ENCODE peak calls at places on chromosomes 5 and 9, in five cellular contexts. D, I, W, F and B are unnamed samples.

GRCh38 chr5:16735092-16735970 is 118.5 kb upstream of the RETREG1 start:
- DNase-seq in F (no peak), W (no peak), D (no peak), I (no peak), B (no peak)

GRCh38 chr5:79200573-79201183 is 35.3 kb upstream of the JMY start:
- DNase-seq in W (no peak), I (no peak), D (no peak), F (no peak), B (no peak)

GRCh38 chr5:106875591-106876297 is 795.0 kb downstream of the EFNA5 start:
- DNase-seq in F (no peak), I (no peak), W (peak), D (no peak), B (no peak)

GRCh38 chr9:107933042-107933441 is 443.5 kb upstream of the KLF4 start:
- DNase-seq in I (no peak), F (no peak), W (no peak), D (no peak), B (no peak)

GRCh38 chr5:107469485-107469884 is 201.3 kb downstream of the EFNA5 start:
- DNase-seq in I (no peak), F (no peak), D (no peak), W (peak), B (no peak)

GRCh38 chr9:136848393-136849037 is 694 bp upstream of the PHPT1 start:
- DNase-seq in W (no peak), D (peak), F (peak), I (peak), B (no peak)

GRCh38 chr9:93194584-93194983 is 10.6 kb downstream of the WNK2 start:
- DNase-seq in I (no peak), F (no peak), W (no peak), D (no peak), B (no peak)

GRCh38 chr9:123724211-123724831 is 205.6 kb downstream of the DENND1A start:
- DNase-seq in F (no peak), W (no peak), D (no peak), I (peak), B (no peak)

GRCh38 chr5:137743031-137743640 is 7.2 kb upstream of the KLHL3 start:
- DNase-seq in W (peak), D (peak), I (peak), F (no peak), B (no peak)

GRCh38 chr5:75668348-75668895 is 48.8 kb downstream of the POC5 start:
- DNase-seq in I (no peak), D (no peak), W (no peak), F (no peak), B (no peak)

GRCh38 chr9:114107286-114108001 is 8.4 kb upstream of the KIF12 start:
- DNase-seq in I (no peak), D (no peak), F (no peak), W (no peak), B (no peak)

GRCh38 chr5:56919942-56920662 is 10.7 kb downstream of the SETD9 start:
- DNase-seq in D (no peak), I (no peak), F (no peak), W (no peak), B (no peak)

GRCh38 chr5:126449751-126450271 is 26.6 kb downstream of the GRAMD2B start:
- DNase-seq in D (peak), F (no peak), I (peak), W (no peak), B (no peak)

GRCh38 chr5:179914032-179914755 is 6.5 kb upstream of the TBC1D9B start:
- DNase-seq in I (no peak), F (no peak), D (no peak), W (no peak), B (no peak)

GRCh38 chr9:137366891-137367381 is 56.0 kb downstream of the EXD3 start:
- DNase-seq in I (no peak), F (no peak), D (peak), W (no peak), B (no peak)

GRCh38 chr5:59640411-59640810 is 253.1 kb downstream of the PDE4D start:
- DNase-seq in F (no peak), D (peak), I (no peak), W (no peak), B (no peak)

GRCh38 chr5:20286512-20286911 is 298.5 kb upstream of the CDH18 start:
- DNase-seq in F (no peak), D (no peak), W (no peak), I (no peak), B (no peak)

GRCh38 chr5:35884125-35884788 is 27.6 kb downstream of the IL7R start:
- DNase-seq in W (no peak), F (no peak), D (no peak), I (peak), B (no peak)

GRCh38 chr9:87107072-87107471 is 159.8 kb upstream of the GAS1 start:
- DNase-seq in D (no peak), I (no peak), W (no peak), F (no peak), B (no peak)

GRCh38 chr5:149380466-149381121 is 1.5 kb upstream of the IL17B start:
- DNase-seq in W (no peak), D (no peak), I (no peak), F (no peak), B (no peak)

GRCh38 chr5:147225938-147226337 is 8.9 kb upstream of the STK32A start:
- DNase-seq in F (no peak), W (no peak), I (no peak), D (no peak), B (no peak)

GRCh38 chr9:77807295-77807694 is 159.2 kb upstream of the GNA14 start:
- DNase-seq in I (no peak), W (no peak), F (no peak), D (no peak), B (no peak)

GRCh38 chr5:41312066-41312465 is 98.7 kb upstream of the C6 start:
- DNase-seq in F (no peak), I (no peak), W (no peak), D (no peak), B (no peak)

GRCh38 chr9:132597073-132597775 is 14.8 kb downstream of the BARHL1 start:
- DNase-seq in D (no peak), I (peak), F (no peak), W (no peak), B (no peak)

GRCh38 chr5:164054461-164054860 is 549.0 kb downstream of the MAT2B start:
- DNase-seq in I (no peak), W (no peak), F (no peak), D (no peak), B (no peak)

GRCh38 chr5:1386274-1386717 is 41.4 kb upstream of the CLPTM1L start:
- DNase-seq in W (no peak), I (peak), D (peak), F (peak), B (no peak)

GRCh38 chr9:100063185-100063584 is 35.6 kb downstream of the ERP44 start:
- DNase-seq in I (no peak), F (no peak), D (no peak), W (no peak), B (no peak)

GRCh38 chr5:76849767-76850291 is at the start of gene S100Z:
- DNase-seq in F (no peak), D (peak), I (no peak), W (no peak), B (no peak)

GRCh38 chr9:129135476-129135875 is 24.3 kb downstream of the PTPA start:
- DNase-seq in W (no peak), F (no peak), I (no peak), D (no peak), B (no peak)

GRCh38 chr5:181158869-181159268 is 11.5 kb downstream of the OR2V2 start:
- DNase-seq in D (no peak), W (no peak), I (no peak), F (no peak), B (no peak)

GRCh38 chr5:138790684-138791083 is 37.5 kb downstream of the CTNNA1 start:
- DNase-seq in F (no peak), W (no peak), I (no peak), D (no peak), B (no peak)

GRCh38 chr5:848671-849111 is 2.1 kb downstream of the ZDHHC11 start:
- DNase-seq in D (peak), W (no peak), I (no peak), F (no peak), B (no peak)

GRCh38 chr5:1195439-1195838 is 6.0 kb upstream of the SLC6A19 start:
- DNase-seq in F (no peak), I (no peak), W (no peak), D (no peak), B (no peak)

GRCh38 chr5:98341711-98342042 is 431.8 kb upstream of the RGMB start:
- DNase-seq in W (no peak), D (no peak), I (no peak), F (no peak), B (no peak)

GRCh38 chr9:131418143-131419028 is 24.5 kb downstream of the PRRC2B start:
- DNase-seq in F (no peak), D (no peak), W (no peak), I (peak), B (no peak)

GRCh38 chr5:9046756-9047481 is 499.0 kb downstream of the SEMA5A start:
- DNase-seq in W (no peak), I (peak), D (no peak), F (no peak), B (no peak)

GRCh38 chr5:168793844-168794837 is 215.0 kb upstream of the PANK3 start:
- DNase-seq in D (peak), F (no peak), W (no peak), I (peak), B (no peak)

GRCh38 chr5:135487839-135488514 is 35.8 kb upstream of the TIFAB start:
- DNase-seq in F (no peak), W (no peak), D (no peak), I (no peak), B (no peak)

GRCh38 chr5:55873234-55873633 is 22.1 kb downstream of the IL31RA start:
- DNase-seq in W (no peak), I (no peak), F (no peak), D (no peak), B (no peak)

GRCh38 chr9:122091682-122092592 is 1.2 kb downstream of the TTLL11 start:
- DNase-seq in I (no peak), W (no peak), F (no peak), D (no peak), B (no peak)

GRCh38 chr9:122090287-122090883 is 2.7 kb downstream of the TTLL11 start:
- DNase-seq in F (no peak), D (no peak), W (no peak), I (no peak), B (no peak)

GRCh38 chr9:122090981-122091380 is 2.1 kb downstream of the TTLL11 start:
- DNase-seq in I (no peak), W (no peak), D (no peak), F (no peak), B (no peak)

GRCh38 chr9:122095010-122095767 is 2.1 kb upstream of the TTLL11 start:
- DNase-seq in D (peak), I (peak), W (peak), F (no peak), B (no peak)

GRCh38 chr9:122092611-122093506 is at the start of gene TTLL11:
- DNase-seq in D (peak), F (peak), I (peak), W (peak), B (peak)
- TF ChIP-seq POLR2A in D (no peak), F (no peak), I (peak), W (peak), B (peak)

GRCh38 chr5:177356756-177357458 is 817 bp upstream of the RGS14 start:
- DNase-seq in F (no peak), W (no peak), D (no peak), I (no peak), B (no peak)

GRCh38 chr5:177359860-177360259 is 2.1 kb downstream of the RGS14 start:
- DNase-seq in W (no peak), D (no peak), F (no peak), I (no peak), B (no peak)

GRCh38 chr5:177359451-177359851 is 1.7 kb downstream of the RGS14 start:
- DNase-seq in F (no peak), W (no peak), I (no peak), D (no peak), B (no peak)

GRCh38 chr5:177357459-177358332 is at the start of gene RGS14:
- DNase-seq in I (no peak), D (peak), W (no peak), F (peak), B (no peak)

DNA sequence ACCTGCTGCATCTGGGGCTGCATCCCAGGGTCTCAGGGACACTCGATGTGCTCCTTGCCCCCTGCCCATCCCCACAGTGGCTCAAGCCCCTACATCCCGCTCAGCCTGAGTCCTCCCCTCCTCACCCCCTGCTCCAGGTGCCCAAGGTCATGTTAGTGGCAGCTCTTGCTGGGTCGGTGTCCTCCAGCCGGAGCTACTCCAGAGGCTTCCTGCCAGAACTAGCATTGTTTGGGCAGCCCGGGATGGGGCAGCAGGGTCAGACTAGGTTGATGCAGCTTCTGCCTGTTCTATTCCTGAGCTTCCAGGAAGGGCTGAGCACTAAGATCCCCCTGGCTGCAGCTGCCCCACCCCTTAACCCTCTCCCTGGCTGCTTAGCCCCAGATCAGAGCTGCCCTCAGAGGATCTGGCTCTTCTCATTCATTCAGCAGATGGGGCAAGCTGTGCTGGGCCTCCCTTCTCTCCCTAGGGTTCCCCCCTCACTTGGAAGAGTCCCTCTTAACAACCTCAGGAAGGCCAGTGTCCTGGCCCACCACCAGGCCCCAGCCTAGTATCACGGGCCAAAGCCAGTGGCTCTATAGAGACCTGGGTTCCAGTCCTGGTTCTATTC is 712 bp downstream of the RGS14 start:
- DNase-seq in I (no peak), F (no peak), W (no peak), D (no peak), B (no peak)
- TF ChIP-seq POLR2A in I (no peak), F (no peak), W (no peak), D (no peak), B (no peak)

DNA sequence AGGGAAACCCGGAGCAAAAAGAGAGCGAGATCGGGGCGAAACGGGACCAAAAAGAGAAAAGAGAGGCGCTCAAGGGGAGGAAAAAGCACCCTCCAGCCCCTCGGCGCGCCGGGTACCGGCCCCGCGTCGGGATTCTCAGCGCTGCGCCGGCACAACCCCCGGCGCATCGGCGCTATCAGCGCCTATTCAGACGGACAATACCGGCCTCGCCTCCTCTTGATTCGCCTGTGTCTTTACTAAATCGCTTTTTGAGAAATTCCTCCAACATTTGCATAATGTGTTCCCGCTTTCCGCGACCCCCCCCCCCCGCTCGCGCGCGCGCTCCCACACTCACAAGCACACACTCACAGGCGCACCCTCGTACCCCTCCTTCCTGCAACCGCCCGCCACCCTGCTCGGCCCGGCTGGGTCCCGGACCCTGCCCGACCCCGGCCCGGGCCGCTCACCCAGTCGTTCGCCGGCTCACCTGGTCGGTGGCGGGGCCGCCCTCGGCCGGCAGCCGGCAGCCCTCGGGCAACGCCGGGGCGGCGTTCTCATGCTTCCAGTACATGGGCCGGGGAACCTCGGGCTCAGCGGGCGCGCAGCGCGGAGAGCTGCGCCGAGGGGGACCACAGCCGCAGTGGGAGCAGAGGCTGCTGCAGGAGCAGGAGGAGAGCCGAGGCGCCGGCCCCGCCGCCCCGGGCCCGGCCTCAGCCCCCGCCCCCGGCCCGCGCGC is 409 bp downstream of the LHX6 start:
- DNase-seq in I (no peak), F (peak), W (no peak), D (no peak), B (no peak)
- TF ChIP-seq POLR2A in I (no peak), F (no peak), W (no peak), D (no peak), B (no peak)

DNA sequence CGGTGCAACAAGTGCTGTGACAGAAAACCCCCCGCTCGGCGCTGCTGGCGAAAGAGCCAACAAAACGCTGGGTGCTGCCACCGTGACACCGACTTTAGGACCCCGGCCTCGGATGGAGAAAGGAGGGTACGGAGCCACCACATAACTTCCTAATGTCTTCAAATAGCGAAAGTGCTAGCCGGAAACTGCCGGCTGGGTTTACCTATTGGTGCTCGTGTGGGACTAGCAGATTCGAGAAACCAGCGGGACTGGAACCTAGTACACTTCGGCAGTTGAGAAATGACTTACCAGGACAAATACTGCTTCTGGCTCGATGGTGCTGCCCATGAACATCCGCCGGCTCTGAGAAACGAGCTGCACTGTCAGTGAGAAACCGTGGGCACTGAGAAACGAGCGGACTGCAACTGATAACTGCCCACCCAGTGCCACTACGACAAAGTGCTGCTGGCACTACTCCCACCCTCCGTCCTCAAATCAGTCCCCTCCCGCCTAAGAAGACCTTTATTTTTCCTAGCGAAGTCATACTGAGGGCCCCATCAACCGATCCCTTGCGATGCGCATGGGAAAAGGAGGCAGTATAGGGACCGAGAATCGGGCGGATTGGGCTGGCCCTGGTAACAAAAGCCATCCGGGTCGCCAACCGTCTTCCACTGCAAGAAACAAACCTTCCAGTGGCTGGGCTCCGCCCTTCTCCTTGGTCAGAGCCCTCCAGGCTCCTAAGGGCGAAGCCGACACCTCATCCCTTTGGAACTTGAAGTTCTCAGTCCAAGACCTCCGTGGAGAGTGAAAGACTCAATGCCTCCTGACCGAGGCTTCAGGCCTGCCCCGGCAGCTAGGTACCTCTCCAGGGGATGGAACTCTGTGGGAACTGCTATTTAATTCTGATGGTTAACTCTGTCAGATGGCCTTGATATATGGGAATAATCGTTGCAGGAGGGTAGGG is 27.0 kb upstream of the ANXA2R start:
- DNase-seq in W (peak), F (peak), I (peak), D (peak), B (peak)
- TF ChIP-seq POLR2A in W (peak), F (peak), I (peak), D (peak), B (no peak)